ENCODE peak calls at places on chromosomes 3 and 15, in nine cellular contexts. J is CD8-positive, alpha-beta memory T cell; S is GM12878; O is omental fat pad; F is activated gamma-delta T cell treated with Interleukin-2 at 50 U/mL for 16 hours; C is stimulated activated CD4-positive, alpha-beta T cell treated with anti-CD3 and anti-CD28 coated beads, Interleukin-1b, Interleukin-23, amount 100 ng/mL, for 4 hours; Q is HS-27A; V is activated CD8-positive, alpha-beta memory T cell treated with anti-CD3 and anti-CD28 coated beads, Interleukin-2, amount 10 ng/mL, durations not matched to agents 7 days and 5 days; Z is left colon. D is an unnamed sample.

GRCh38 chr3:145015243-145015642 is 1043.6 kb downstream of the DIPK2A start:
- DNase-seq in J (no peak), S (no peak), O (no peak), F (no peak), C (no peak), Q (no peak), V (no peak), Z (no peak), D (no peak)

GRCh38 chr3:105130911-105131310 is 235.8 kb upstream of the ALCAM start:
- DNase-seq in J (no peak), S (no peak), O (no peak), F (no peak), C (no peak), Q (no peak), V (no peak), Z (no peak), D (no peak)

GRCh38 chr15:65059931-65060596 is 7.7 kb downstream of the RASL12 start:
- DNase-seq in J (no peak), S (no peak), O (no peak), F (no peak), C (no peak), Q (no peak), V (no peak), Z (no peak), D (no peak)

GRCh38 chr15:93823971-93824866 is 407.1 kb upstream of the MCTP2 start:
- DNase-seq in J (no peak), S (no peak), O (no peak), F (no peak), C (no peak), Q (no peak), V (no peak), Z (no peak), D (no peak)

GRCh38 chr15:100192092-100192695 is 149.6 kb downstream of the ADAMTS17 start:
- DNase-seq in J (no peak), S (no peak), O (no peak), F (no peak), C (no peak), Q (no peak), V (no peak), Z (no peak), D (no peak)

GRCh38 chr15:96285306-96285705 is 45.2 kb upstream of the NR2F2 start:
- DNase-seq in J (no peak), S (no peak), O (no peak), F (no peak), C (no peak), Q (no peak), V (no peak), Z (no peak), D (no peak)

GRCh38 chr3:129112308-129113052 is 9.1 kb downstream of the RAB43 start:
- DNase-seq in J (peak), S (no peak), O (no peak), F (no peak), C (no peak), Q (no peak), V (peak), Z (no peak), D (no peak)

GRCh38 chr3:14640157-14640562 is 11.4 kb upstream of the CCDC174 start:
- DNase-seq in J (no peak), S (no peak), O (no peak), F (no peak), C (no peak), Q (no peak), V (no peak), Z (no peak), D (no peak)

GRCh38 chr3:76570436-76571057 is 469.4 kb upstream of the ROBO2 start:
- DNase-seq in J (no peak), S (no peak), O (no peak), F (no peak), C (no peak), Q (no peak), V (no peak), Z (no peak), D (no peak)

GRCh38 chr3:139342054-139342453 is 1.8 kb upstream of the MRPS22 start:
- DNase-seq in J (no peak), S (no peak), O (no peak), F (no peak), C (no peak), Q (no peak), V (no peak), Z (no peak), D (no peak)